ENCODE peak calls at places on chromosomes 13 and 19, in six cellular contexts. U is tibial nerve, P is right lobe of liver, R is uterus, D is suprapubic skin, L is prostate gland. Y is an unnamed sample.

GRCh38 chr13:94120878-94121277 is 358.6 kb downstream of the DCT start:
- DNase-seq in D (no peak), L (no peak), R (no peak), P (no peak), U (no peak), Y (no peak)

GRCh38 chr19:5492813-5493409 is 37.7 kb downstream of the ZNRF4 start:
- DNase-seq in U (no peak), L (no peak), R (no peak), P (no peak), D (no peak), Y (no peak)

GRCh38 chr19:7968796-7969559 is 25.5 kb upstream of the TIMM44 start:
- DNase-seq in R (no peak), U (no peak), L (no peak), P (no peak), D (no peak), Y (no peak)

GRCh38 chr19:5913739-5914357 is at the start of gene CAPS:
- DNase-seq in P (peak; percentile 66), L (peak; percentile 81), R (no peak), U (peak; percentile 44), D (no peak), Y (peak; percentile 97)

GRCh38 chr13:98413796-98414195 is 163.1 kb downstream of the STK24 start:
- DNase-seq in U (no peak), P (no peak), R (no peak), L (no peak), D (no peak), Y (no peak)

GRCh38 chr13:94656766-94657165 is 55.1 kb downstream of the GPR180 start:
- DNase-seq in L (no peak), D (no peak), U (no peak), P (no peak), R (no peak), Y (peak; percentile 39)

GRCh38 chr19:35843676-35844481 is 8.4 kb downstream of the NPHS1 start:
- DNase-seq in P (no peak), R (no peak), U (no peak), D (no peak), L (no peak), Y (no peak)

GRCh38 chr13:25267715-25268114 is 19.6 kb downstream of the MTMR6 start:
- DNase-seq in U (no peak), L (no peak), D (no peak), P (no peak), R (no peak), Y (no peak)

GRCh38 chr13:109785892-109786450 is 412 bp downstream of the IRS2 start:
- DNase-seq in D (no peak), U (no peak), R (no peak), P (peak; percentile 55), L (no peak), Y (peak; percentile 68)

GRCh38 chr19:29265436-29265835 is 52.5 kb upstream of the UQCRFS1 start:
- DNase-seq in P (no peak), L (no peak), U (no peak), R (no peak), D (peak; percentile 23), Y (no peak)

GRCh38 chr13:34833562-34834182 is 108.4 kb upstream of the NBEA start:
- DNase-seq in D (no peak), U (no peak), L (no peak), R (no peak), P (no peak), Y (peak; percentile 7)

GRCh38 chr13:60165391-60166099 is 1.8 kb upstream of the DIAPH3 start:
- DNase-seq in L (no peak), R (no peak), U (no peak), P (no peak), D (no peak), Y (no peak)

GRCh38 chr19:18725755-18726416 is 42.4 kb downstream of the CRTC1 start:
- DNase-seq in U (no peak), P (no peak), D (no peak), L (no peak), R (peak; percentile 37), Y (no peak)

GRCh38 chr13:70541451-70541850 is 433.2 kb upstream of the KLHL1 start:
- DNase-seq in P (no peak), R (no peak), D (no peak), L (no peak), U (no peak), Y (no peak)

GRCh38 chr13:107864543-107865460 is 350.5 kb downstream of the LIG4 start:
- DNase-seq in R (no peak), D (no peak), U (no peak), L (no peak), P (no peak), Y (peak; percentile 47)

GRCh38 chr13:75250526-75251183 is 231.3 kb downstream of the TBC1D4 start:
- DNase-seq in R (no peak), U (no peak), D (no peak), L (no peak), P (no peak), Y (peak; percentile 19)

GRCh38 chr13:32446778-32447465 is 19.0 kb upstream of the N4BP2L1 start:
- DNase-seq in R (no peak), P (no peak), D (no peak), L (no peak), U (no peak), Y (no peak)

GRCh38 chr13:70884196-70884595 is 775.9 kb upstream of the KLHL1 start:
- DNase-seq in L (no peak), R (no peak), D (no peak), U (no peak), P (no peak), Y (no peak)

GRCh38 chr13:23321534-23322241 is 111.8 kb downstream of the SACS start:
- DNase-seq in R (peak; percentile 54), D (no peak), P (no peak), L (no peak), U (no peak), Y (peak; percentile 29)

GRCh38 chr13:103772576-103772975 is 706.4 kb upstream of the SLC10A2 start:
- DNase-seq in R (no peak), P (no peak), U (no peak), D (no peak), L (no peak), Y (no peak)

GRCh38 chr19:21202865-21203494 is 61.1 kb downstream of the ZNF431 start:
- DNase-seq in L (peak; percentile 17), P (no peak), U (no peak), D (no peak), R (no peak), Y (peak; percentile 21)

GRCh38 chr19:14440049-14440448 is 6.9 kb downstream of the PKN1 start:
- DNase-seq in U (peak; percentile 33), D (peak; percentile 91), L (no peak), P (peak; percentile 75), R (peak; percentile 31), Y (no peak)

GRCh38 chr13:102240110-102240509 is 161.7 kb downstream of the FGF14 start:
- DNase-seq in U (no peak), P (no peak), R (no peak), D (no peak), L (no peak), Y (no peak)

DNA sequence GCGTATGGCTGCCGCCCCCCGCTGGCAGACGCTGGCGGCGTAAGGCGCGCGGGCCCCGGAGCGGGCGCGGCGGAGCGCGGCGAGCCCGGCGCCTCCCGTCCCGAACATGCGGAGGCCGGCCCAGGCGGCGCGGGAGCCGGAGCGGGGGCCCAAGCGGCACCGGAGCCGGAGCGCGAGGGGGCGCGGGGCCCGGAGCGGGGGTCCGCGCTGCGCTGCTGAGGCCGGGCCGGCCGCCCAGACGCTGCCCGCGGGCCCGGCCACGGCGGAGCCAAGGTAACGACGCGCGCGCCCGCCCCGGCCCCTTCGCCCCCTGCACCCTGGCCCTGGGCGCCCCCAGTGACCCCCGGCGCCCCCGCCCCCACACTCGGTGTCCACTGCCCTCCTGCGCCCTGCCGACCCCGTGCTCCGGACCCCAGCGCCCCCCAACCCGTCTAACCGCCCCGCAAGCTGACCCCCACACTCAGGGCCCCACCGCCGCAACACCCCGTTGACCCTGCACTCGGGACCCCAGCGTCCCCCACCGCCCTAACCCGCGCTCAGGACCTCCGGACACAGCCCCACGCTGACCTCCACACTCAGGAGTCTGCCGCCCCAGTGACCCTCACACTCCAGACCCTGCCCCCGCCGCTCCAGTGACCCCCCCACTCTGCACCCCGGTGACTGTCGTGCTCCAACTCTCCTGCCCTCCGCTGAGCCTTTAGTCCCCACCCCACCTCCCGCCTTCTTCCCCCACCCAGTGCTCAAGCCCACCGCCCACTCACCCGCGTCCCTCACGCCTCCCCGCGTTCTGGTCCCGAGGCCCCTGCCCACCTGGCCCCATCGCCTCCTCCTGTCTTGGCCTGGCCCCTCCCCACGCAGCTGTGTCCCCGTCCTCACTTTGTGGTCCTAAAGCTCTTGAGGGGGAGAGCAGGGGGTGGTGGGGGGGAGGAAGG is at the start of gene CSNK1G2:
- DNase-seq in L (no peak), U (no peak), P (no peak), D (no peak), R (peak; percentile 43), Y (no peak)
- TF ChIP-seq POLR2A in L (no peak), U (peak; percentile 62), P (no peak), D (no peak), R (peak; percentile 38), Y (peak; percentile 63)

GRCh38 chr19:54420383-54421168 is 5.3 kb downstream of the TTYH1 start:
- DNase-seq in D (no peak), U (peak; percentile 37), P (no peak), R (no peak), L (no peak), Y (no peak)
- TF ChIP-seq POLR2A in D (no peak), U (no peak), P (no peak), R (no peak), L (no peak), Y (no peak)

GRCh38 chr13:37059848-37060192 is 332 bp upstream of the SUPT20H start:
- DNase-seq in U (no peak), L (no peak), R (no peak), D (no peak), P (no peak), Y (no peak)

GRCh38 chr13:37059136-37059847 is at the start of gene SUPT20H:
- DNase-seq in L (peak; percentile 90), P (peak; percentile 96), U (peak; percentile 85), D (peak; percentile 95), R (peak; percentile 89), Y (peak; percentile 55)

GRCh38 chr13:37058801-37059135 is 720 bp downstream of the SUPT20H start:
- DNase-seq in R (no peak), P (no peak), L (no peak), D (no peak), U (no peak), Y (no peak)
- TF ChIP-seq POLR2A in R (no peak), P (no peak), L (no peak), D (no peak), U (no peak), Y (no peak)

DNA sequence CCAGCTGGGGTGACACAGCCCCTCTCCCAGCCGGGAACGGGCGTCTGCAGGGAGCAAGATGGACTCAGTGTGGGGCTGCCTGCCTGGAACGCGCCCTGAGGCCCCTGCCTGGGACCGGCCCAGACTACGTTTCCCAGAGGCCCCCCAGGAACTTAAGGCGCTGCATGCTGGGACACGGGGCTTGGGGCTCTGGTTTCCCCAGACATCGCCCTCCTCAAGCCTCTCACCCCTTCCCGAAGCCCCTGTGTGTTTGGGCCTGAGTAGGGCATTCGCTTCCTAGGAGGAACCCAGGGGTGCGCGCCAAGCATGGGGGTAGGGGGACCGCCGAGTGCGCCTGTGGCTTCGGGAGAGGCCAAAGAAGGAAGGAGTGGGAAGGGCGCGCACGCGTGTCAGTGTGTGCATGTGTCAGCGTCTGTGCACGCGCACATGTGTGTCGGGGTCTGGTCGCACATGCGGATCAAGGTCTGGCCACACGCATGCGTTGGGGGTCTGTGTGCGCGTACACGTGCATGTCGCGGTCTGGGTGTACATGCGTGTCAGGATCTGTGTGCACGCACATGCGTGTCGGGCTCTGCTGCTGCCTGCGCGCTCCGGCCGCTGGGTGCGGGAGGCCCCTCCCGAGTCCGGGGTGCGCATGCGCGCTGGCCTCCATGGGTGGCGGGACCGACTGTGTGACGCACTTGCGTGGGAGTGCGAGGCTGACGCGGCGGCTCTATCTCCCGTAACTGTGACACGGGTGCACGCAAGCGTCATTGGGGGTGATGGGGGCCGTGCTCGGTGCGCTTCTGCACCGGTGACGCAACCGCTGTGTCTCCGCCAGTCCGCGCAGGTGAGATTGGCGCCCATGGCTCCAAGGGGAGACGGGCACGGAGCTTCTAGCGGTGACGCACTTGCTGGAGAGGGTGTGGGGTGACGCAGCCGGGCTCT is 16.2 kb downstream of the ZNF331 start:
- DNase-seq in P (peak; percentile 78), D (peak; percentile 94), L (peak; percentile 74), U (peak; percentile 79), R (peak; percentile 87), Y (peak; percentile 79)
- TF ChIP-seq POLR2A in P (peak; percentile 22), D (no peak), L (peak; percentile 72), U (peak; percentile 62), R (peak; percentile 51), Y (peak; percentile 74)

Y was measured in H54.